ENCODE peak calls at places on chromosomes 11 and 22, in six cellular contexts. B, O, P, C, J and H are unnamed samples.

GRCh38 chr11:23278121-23278520 is 417.8 kb upstream of the CCDC179 start:
- DNase-seq in B (no peak), O (peak), P (peak), C (no peak), J (no peak), H (no peak)

GRCh38 chr11:4464216-4465159 is 15.4 kb downstream of the OR52K2 start:
- DNase-seq in B (peak), O (peak), P (peak), C (peak), J (no peak), H (no peak)

GRCh38 chr11:76615950-76616349 is 54.6 kb downstream of the LRRC32 start:
- DNase-seq in B (no peak), O (peak), P (no peak), C (peak), J (no peak), H (no peak)

GRCh38 chr22:44938886-44939285 is 70.9 kb downstream of the PHF21B start:
- DNase-seq in B (no peak), O (no peak), P (no peak), C (no peak), J (no peak), H (no peak)

GRCh38 chr11:113449743-113450142 is 25.5 kb downstream of the DRD2 start:
- DNase-seq in B (no peak), O (no peak), P (no peak), C (no peak), J (no peak), H (no peak)

GRCh38 chr11:119461250-119461963 is 38.4 kb upstream of the THY1 start:
- DNase-seq in B (no peak), O (peak), P (peak), C (no peak), J (no peak), H (no peak)

GRCh38 chr11:44774131-44774530 is 47.4 kb downstream of the TSPAN18 start:
- DNase-seq in B (peak), O (no peak), P (no peak), C (peak), J (no peak), H (peak)

GRCh38 chr11:117945047-117945820 is 16.0 kb upstream of the TMPRSS13 start:
- DNase-seq in B (peak), O (no peak), P (no peak), C (no peak), J (no peak), H (peak)

GRCh38 chr11:130037881-130038601 is 31.7 kb upstream of the APLP2 start:
- DNase-seq in B (peak), O (no peak), P (no peak), C (peak), J (peak), H (no peak)

GRCh38 chr11:73493838-73494598 is 103.9 kb downstream of the FAM168A start:
- DNase-seq in B (peak), O (peak), P (peak), C (peak), J (peak), H (peak)

GRCh38 chr22:49798486-49799151 is 29.1 kb downstream of the BRD1 start:
- DNase-seq in B (no peak), O (no peak), P (no peak), C (no peak), J (no peak), H (no peak)
- H2BK15ac ChIP-seq in B (no peak), O (no peak), P (no peak), C (no peak), J (no peak), H (no peak)

DNA sequence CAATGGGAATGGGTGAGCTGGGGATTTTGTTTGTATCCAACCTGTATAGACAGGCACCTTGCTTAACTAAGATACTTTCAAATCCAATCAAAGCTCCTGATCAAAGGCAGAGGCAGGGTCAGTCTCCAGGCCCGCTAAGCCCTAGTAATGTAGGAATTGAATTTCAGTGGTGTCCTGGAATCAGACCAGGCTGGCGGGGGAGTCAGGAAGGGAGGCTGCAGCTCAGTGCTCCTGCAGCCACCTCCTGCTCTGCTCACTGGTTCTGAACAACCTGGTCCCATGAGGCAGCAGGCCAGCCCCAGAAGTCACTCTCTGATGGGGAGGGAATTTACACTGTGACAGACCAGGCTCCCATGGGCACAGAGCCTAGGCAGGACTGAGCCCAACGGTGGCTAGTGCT is 38.5 kb upstream of the GALNT18 start:
- DNase-seq in B (no peak), O (no peak), P (no peak), C (no peak), J (no peak), H (no peak)
- H3K27ac ChIP-seq in B (no peak), O (no peak), P (no peak), C (no peak), J (no peak), H (no peak)

GRCh38 chr22:49464024-49464423 is 363.6 kb downstream of the BRD1 start:
- DNase-seq in B (no peak), O (no peak), P (no peak), C (no peak), J (no peak), H (no peak)

GRCh38 chr22:49460662-49461371 is 366.9 kb downstream of the BRD1 start:
- DNase-seq in B (no peak), O (no peak), P (no peak), C (no peak), J (no peak), H (no peak)

GRCh38 chr22:49462795-49463194 is 364.9 kb downstream of the BRD1 start:
- DNase-seq in B (no peak), O (no peak), P (no peak), C (no peak), J (no peak), H (no peak)

GRCh38 chr22:49461674-49462073 is 366.0 kb downstream of the BRD1 start:
- DNase-seq in B (no peak), O (no peak), P (no peak), C (no peak), J (no peak), H (no peak)

DNA sequence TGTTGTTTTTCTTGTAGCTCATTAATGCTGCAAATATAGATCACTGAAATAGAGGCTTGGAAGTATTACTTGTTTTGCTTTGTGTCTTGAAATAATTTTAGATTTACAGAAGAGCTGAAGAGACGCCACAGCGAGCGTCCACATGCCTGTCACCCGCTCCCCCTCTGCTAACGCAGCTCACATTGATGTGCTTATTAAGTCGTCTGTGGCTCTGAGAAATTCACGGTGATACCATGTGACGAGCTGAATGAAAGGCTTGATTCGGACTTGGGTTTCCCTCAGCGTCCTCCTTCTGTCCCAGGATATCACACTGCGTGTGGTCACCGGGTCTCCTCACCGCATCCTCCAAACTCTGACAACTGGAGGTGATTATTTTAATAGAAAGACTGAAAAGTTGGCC is 365.4 kb downstream of the BRD1 start:
- DNase-seq in B (no peak), O (no peak), P (no peak), C (no peak), J (no peak), H (no peak)
- H2BK15ac ChIP-seq in B (no peak), O (no peak), P (no peak), C (no peak), J (no peak), H (peak)

GRCh38 chr11:46981429-46981828 is 44.9 kb downstream of the CSTPP1 start:
- DNase-seq in B (no peak), O (no peak), P (no peak), C (no peak), J (no peak), H (no peak)
- H3K27ac ChIP-seq in B (no peak), O (no peak), P (no peak), C (no peak), J (no peak), H (no peak)

DNA sequence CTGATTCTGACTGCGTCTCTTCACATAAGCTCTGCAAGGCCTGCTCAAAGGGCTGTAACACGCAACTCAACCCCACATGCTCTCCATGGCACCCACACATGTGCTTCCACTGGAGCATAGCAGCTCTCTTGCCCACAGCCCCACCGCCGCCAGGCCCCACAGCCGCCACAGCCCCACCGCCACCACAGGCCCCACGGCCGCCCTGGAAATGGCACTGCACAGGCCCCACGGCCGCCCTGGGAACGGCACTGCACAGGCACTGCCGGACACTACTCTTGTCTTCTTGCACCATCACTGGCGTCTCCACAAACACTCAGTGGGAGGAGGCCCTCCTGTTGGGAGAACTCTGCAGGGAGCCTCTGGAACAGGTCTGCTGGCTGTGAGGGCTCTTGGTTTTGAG is 8.6 kb downstream of the MOB2 start:
- DNase-seq in B (no peak), O (no peak), P (no peak), C (no peak), J (no peak), H (no peak)
- H2BK15ac ChIP-seq in B (no peak), O (no peak), P (no peak), C (no peak), J (no peak), H (no peak)

GRCh38 chr11:62124186-62125113 is 639 bp downstream of the INCENP start:
- DNase-seq in B (peak), O (peak), P (peak), C (no peak), J (no peak), H (no peak)
- H3K27ac ChIP-seq in B (no peak), O (peak), P (peak), C (no peak), J (peak), H (peak)

GRCh38 chr22:37611202-37611601 is 2.6 kb downstream of the GGA1 start:
- DNase-seq in B (no peak), O (no peak), P (no peak), C (no peak), J (no peak), H (no peak)
- H2BK15ac ChIP-seq in B (no peak), O (no peak), P (no peak), C (no peak), J (no peak), H (no peak)

GRCh38 chr22:20571531-20572007 is 64.2 kb downstream of the MED15 start:
- DNase-seq in B (peak), O (no peak), P (peak), C (peak), J (peak), H (no peak)
- H3K27ac ChIP-seq in B (no peak), O (no peak), P (no peak), C (no peak), J (no peak), H (no peak)